ENCODE peak calls at places on chromosomes 2 and 18, in eight cellular contexts. One of them, this sample, is unnamed.

GRCh38 chr2:134206029-134206428 is 47.8 kb upstream of the MGAT5 start:
- DNase-seq in choroid plexus epithelial cell: no peak
- DNase-seq in mammary epithelial cell: no peak
- DNase-seq in Panc1: no peak
- DNase-seq in fibroblast of mammary gland: no peak
- DNase-seq in sigmoid colon: no peak
- DNase-seq in CD8-positive, alpha-beta T cell: no peak
- DNase-seq in fibroblast of the aortic adventitia: no peak
- DNase-seq in this sample: no peak

GRCh38 chr2:151733781-151734672 is at the start of gene NEB:
- DNase-seq in choroid plexus epithelial cell: no peak
- DNase-seq in mammary epithelial cell: no peak
- DNase-seq in Panc1: no peak
- DNase-seq in fibroblast of mammary gland: no peak
- DNase-seq in sigmoid colon: no peak
- DNase-seq in CD8-positive, alpha-beta T cell: no peak
- DNase-seq in fibroblast of the aortic adventitia: no peak
- DNase-seq in this sample: no peak

GRCh38 chr2:43333656-43334144 is 107.3 kb upstream of the ZFP36L2 start:
- DNase-seq in choroid plexus epithelial cell: peak
- DNase-seq in mammary epithelial cell: peak
- DNase-seq in Panc1: no peak
- DNase-seq in fibroblast of mammary gland: peak
- DNase-seq in sigmoid colon: no peak
- DNase-seq in CD8-positive, alpha-beta T cell: no peak
- DNase-seq in fibroblast of the aortic adventitia: peak
- DNase-seq in this sample: peak

GRCh38 chr2:120912101-120912985 is 176.7 kb downstream of the GLI2 start:
- DNase-seq in choroid plexus epithelial cell: peak
- DNase-seq in mammary epithelial cell: no peak
- DNase-seq in Panc1: no peak
- DNase-seq in fibroblast of mammary gland: peak
- DNase-seq in sigmoid colon: no peak
- DNase-seq in CD8-positive, alpha-beta T cell: no peak
- DNase-seq in fibroblast of the aortic adventitia: peak
- DNase-seq in this sample: peak

GRCh38 chr2:16773080-16773713 is 107.6 kb upstream of the CYRIA start:
- DNase-seq in choroid plexus epithelial cell: peak
- DNase-seq in mammary epithelial cell: peak
- DNase-seq in Panc1: peak
- DNase-seq in fibroblast of mammary gland: peak
- DNase-seq in sigmoid colon: no peak
- DNase-seq in CD8-positive, alpha-beta T cell: no peak
- DNase-seq in fibroblast of the aortic adventitia: peak
- DNase-seq in this sample: peak

GRCh38 chr2:235542728-235543125 is 48.9 kb downstream of the AGAP1 start:
- DNase-seq in choroid plexus epithelial cell: no peak
- DNase-seq in mammary epithelial cell: no peak
- DNase-seq in Panc1: no peak
- DNase-seq in fibroblast of mammary gland: no peak
- DNase-seq in sigmoid colon: no peak
- DNase-seq in CD8-positive, alpha-beta T cell: no peak
- DNase-seq in fibroblast of the aortic adventitia: no peak
- DNase-seq in this sample: no peak

GRCh38 chr2:170235860-170236638 is 58.1 kb downstream of the MYO3B start:
- DNase-seq in choroid plexus epithelial cell: peak
- DNase-seq in mammary epithelial cell: peak
- DNase-seq in Panc1: peak
- DNase-seq in fibroblast of mammary gland: peak
- DNase-seq in sigmoid colon: no peak
- DNase-seq in CD8-positive, alpha-beta T cell: no peak
- DNase-seq in fibroblast of the aortic adventitia: peak
- DNase-seq in this sample: peak

GRCh38 chr2:108351889-108352288 is 25.9 kb upstream of the SULT1C4 start:
- DNase-seq in choroid plexus epithelial cell: peak
- DNase-seq in mammary epithelial cell: no peak
- DNase-seq in Panc1: no peak
- DNase-seq in fibroblast of mammary gland: peak
- DNase-seq in sigmoid colon: no peak
- DNase-seq in CD8-positive, alpha-beta T cell: no peak
- DNase-seq in fibroblast of the aortic adventitia: peak
- DNase-seq in this sample: peak

GRCh38 chr2:38343212-38343611 is 33.9 kb downstream of the ATL2 start:
- DNase-seq in choroid plexus epithelial cell: no peak
- DNase-seq in mammary epithelial cell: no peak
- DNase-seq in Panc1: no peak
- DNase-seq in fibroblast of mammary gland: no peak
- DNase-seq in sigmoid colon: no peak
- DNase-seq in CD8-positive, alpha-beta T cell: no peak
- DNase-seq in fibroblast of the aortic adventitia: no peak
- DNase-seq in this sample: no peak

GRCh38 chr2:129879614-129880180 is 99.8 kb upstream of the RAB6C start:
- DNase-seq in choroid plexus epithelial cell: no peak
- DNase-seq in mammary epithelial cell: no peak
- DNase-seq in Panc1: no peak
- DNase-seq in fibroblast of mammary gland: no peak
- DNase-seq in sigmoid colon: no peak
- DNase-seq in CD8-positive, alpha-beta T cell: no peak
- DNase-seq in fibroblast of the aortic adventitia: no peak
- DNase-seq in this sample: no peak

GRCh38 chr18:3624818-3625716 is 175.1 kb downstream of the TGIF1 start:
- DNase-seq in choroid plexus epithelial cell: peak
- DNase-seq in mammary epithelial cell: peak
- DNase-seq in Panc1: no peak
- DNase-seq in fibroblast of mammary gland: peak
- DNase-seq in sigmoid colon: peak
- DNase-seq in CD8-positive, alpha-beta T cell: no peak
- DNase-seq in fibroblast of the aortic adventitia: peak
- DNase-seq in this sample: peak

GRCh38 chr2:43484323-43484930 is 111.4 kb downstream of the THADA start:
- DNase-seq in choroid plexus epithelial cell: peak
- DNase-seq in mammary epithelial cell: peak
- DNase-seq in Panc1: peak
- DNase-seq in fibroblast of mammary gland: peak
- DNase-seq in sigmoid colon: no peak
- DNase-seq in CD8-positive, alpha-beta T cell: no peak
- DNase-seq in fibroblast of the aortic adventitia: peak
- DNase-seq in this sample: peak

GRCh38 chr2:195666113-195666712 is 9.2 kb downstream of the SLC39A10 start:
- DNase-seq in choroid plexus epithelial cell: no peak
- DNase-seq in mammary epithelial cell: no peak
- DNase-seq in Panc1: no peak
- DNase-seq in fibroblast of mammary gland: no peak
- DNase-seq in sigmoid colon: no peak
- DNase-seq in CD8-positive, alpha-beta T cell: no peak
- DNase-seq in fibroblast of the aortic adventitia: no peak
- DNase-seq in this sample: no peak

GRCh38 chr2:37459095-37459981 is 114.9 kb downstream of the QPCT start:
- DNase-seq in choroid plexus epithelial cell: peak
- DNase-seq in mammary epithelial cell: peak
- DNase-seq in Panc1: peak
- DNase-seq in fibroblast of mammary gland: peak
- DNase-seq in sigmoid colon: no peak
- DNase-seq in CD8-positive, alpha-beta T cell: no peak
- DNase-seq in fibroblast of the aortic adventitia: peak
- DNase-seq in this sample: peak

DNA sequence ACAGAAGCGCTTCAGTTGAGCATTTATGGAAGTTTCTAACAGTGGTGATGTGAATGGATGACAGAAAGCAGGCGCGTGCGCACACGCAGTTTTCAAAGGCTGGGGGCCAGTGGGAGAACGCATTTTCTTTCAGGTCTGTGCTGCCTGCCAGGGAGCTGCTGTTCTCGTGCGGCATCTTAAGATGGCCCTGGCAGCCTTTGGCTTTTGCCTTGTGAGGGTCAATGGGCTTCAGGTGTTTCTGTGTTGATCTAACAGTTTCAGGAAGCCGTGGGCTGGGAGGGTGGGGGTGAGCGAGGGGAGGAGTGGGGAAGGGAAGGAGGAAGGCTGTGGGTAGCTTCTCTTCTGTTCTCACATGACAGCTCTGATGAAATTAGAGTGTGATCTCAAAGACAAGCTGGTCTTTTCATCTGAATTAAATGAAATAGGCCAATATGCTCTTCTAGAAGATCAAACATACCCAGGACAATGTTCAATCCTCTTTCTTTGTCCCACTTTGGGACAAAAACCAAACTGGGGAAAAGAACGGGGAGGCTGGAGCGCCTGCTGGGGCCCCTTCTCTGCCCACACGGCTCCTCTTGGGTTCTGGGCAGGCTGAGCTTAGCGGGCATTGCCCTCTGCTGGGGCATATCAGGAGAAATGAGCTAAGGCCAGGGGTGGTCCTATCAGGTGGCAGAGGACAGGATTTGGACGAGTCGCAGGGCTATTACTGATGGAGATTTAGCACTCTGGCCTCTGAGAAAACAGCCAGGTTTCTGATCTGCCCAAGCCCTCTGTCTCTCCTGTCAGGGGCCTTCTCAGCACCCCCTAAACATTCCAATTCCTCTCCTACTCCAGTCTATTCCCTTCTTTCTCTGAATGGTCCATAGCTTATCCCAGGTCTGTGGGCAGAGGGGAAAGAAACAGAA is 126.2 kb upstream of the LGALSL start:
- DNase-seq in choroid plexus epithelial cell: peak
- DNase-seq in mammary epithelial cell: no peak
- DNase-seq in Panc1: no peak
- DNase-seq in fibroblast of mammary gland: peak
- DNase-seq in sigmoid colon: peak
- DNase-seq in CD8-positive, alpha-beta T cell: peak
- DNase-seq in fibroblast of the aortic adventitia: no peak
- DNase-seq in this sample: peak
- H3K4me3 ChIP-seq in choroid plexus epithelial cell: peak
- H3K4me3 ChIP-seq in mammary epithelial cell: no peak
- H3K4me3 ChIP-seq in Panc1: no peak
- H3K4me3 ChIP-seq in fibroblast of mammary gland: no peak
- H3K4me3 ChIP-seq in sigmoid colon: peak
- H3K4me3 ChIP-seq in CD8-positive, alpha-beta T cell: peak
- H3K4me3 ChIP-seq in fibroblast of the aortic adventitia: no peak
- H3K4me3 ChIP-seq in this sample: no peak

DNA sequence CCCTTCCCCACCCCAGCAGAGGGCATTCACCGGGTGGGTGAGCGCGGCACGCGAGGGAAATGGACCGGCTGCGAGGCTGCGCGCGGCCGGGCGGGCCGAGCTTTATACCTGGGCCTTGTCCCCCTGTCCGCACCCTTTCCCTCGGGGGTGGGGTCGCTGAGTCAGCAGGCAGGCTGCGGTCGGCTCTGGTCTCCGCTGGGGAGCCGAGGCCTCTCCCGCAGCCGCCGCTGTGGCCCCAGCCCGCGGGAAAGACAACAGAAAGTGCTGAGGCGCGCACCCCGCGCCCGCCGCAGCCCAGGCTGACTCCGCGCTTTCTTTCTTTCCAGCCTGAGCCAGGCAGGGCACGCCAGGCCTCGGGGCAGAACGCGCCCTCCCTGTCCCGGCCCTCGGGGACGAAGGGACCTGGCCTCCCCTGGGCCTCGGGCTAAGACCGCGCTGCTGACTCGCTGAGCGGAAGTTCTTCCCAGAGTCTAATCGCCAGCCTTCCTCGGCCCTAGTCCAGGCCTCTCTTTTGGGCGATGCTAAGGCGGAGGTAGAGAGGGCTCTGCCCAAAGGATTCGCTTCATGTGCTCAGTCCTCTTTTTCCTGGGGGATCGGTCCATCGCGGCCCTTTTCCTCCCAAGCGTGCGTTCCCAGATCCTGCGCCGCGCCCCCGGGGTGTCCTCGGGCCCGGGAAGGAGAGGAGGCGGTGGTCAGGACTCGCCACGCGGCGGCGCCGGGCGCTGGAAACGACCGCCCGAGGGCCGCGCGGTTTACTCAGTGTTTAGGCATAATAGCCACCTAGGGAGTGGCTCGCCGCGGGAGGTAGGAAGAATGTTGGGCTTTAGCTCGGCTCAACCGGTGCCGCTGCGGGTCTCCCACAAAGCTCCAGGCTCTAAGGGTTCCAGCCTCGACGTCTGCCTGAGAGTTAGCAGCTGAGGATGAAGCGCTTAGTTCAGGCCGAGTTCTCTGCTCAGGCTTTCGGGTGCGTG is at the start of gene CRYBA2:
- DNase-seq in choroid plexus epithelial cell: peak
- DNase-seq in mammary epithelial cell: no peak
- DNase-seq in Panc1: no peak
- DNase-seq in fibroblast of mammary gland: no peak
- DNase-seq in sigmoid colon: no peak
- DNase-seq in CD8-positive, alpha-beta T cell: no peak
- DNase-seq in fibroblast of the aortic adventitia: no peak
- DNase-seq in this sample: peak
- TF ChIP-seq CTCF in choroid plexus epithelial cell: no peak
- TF ChIP-seq CTCF in mammary epithelial cell: no peak
- TF ChIP-seq CTCF in Panc1: no peak
- TF ChIP-seq CTCF in fibroblast of mammary gland: no peak
- TF ChIP-seq CTCF in sigmoid colon: no peak
- TF ChIP-seq CTCF in CD8-positive, alpha-beta T cell: no peak
- TF ChIP-seq CTCF in fibroblast of the aortic adventitia: no peak
- TF ChIP-seq CTCF in this sample: no peak

DNA sequence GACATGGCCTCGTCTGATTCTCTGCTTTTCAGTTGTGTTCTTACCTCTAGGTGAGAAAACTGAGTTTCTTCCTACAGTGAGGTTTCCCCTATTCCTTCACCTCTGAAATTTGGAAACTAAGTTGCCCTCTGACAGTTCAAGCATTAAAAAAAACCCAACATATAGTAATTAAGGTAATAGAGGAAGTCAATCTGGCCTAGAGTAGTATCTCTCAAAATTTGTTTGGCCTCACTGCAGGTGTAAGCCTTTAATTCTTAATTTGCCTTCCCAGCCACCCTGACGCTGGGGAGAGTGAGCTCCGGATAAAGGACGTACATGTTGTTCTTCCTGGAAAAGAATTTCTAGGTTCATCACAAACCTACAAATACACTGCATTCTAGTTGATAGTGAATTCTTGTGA is 1.4 kb downstream of the CAD start:
- DNase-seq in choroid plexus epithelial cell: no peak
- DNase-seq in mammary epithelial cell: no peak
- DNase-seq in Panc1: no peak
- DNase-seq in fibroblast of mammary gland: no peak
- DNase-seq in sigmoid colon: peak
- DNase-seq in CD8-positive, alpha-beta T cell: no peak
- DNase-seq in fibroblast of the aortic adventitia: no peak
- DNase-seq in this sample: no peak
- H3K4me3 ChIP-seq in choroid plexus epithelial cell: no peak
- H3K4me3 ChIP-seq in mammary epithelial cell: no peak
- H3K4me3 ChIP-seq in Panc1: peak
- H3K4me3 ChIP-seq in fibroblast of mammary gland: peak
- H3K4me3 ChIP-seq in sigmoid colon: no peak
- H3K4me3 ChIP-seq in CD8-positive, alpha-beta T cell: no peak
- H3K4me3 ChIP-seq in fibroblast of the aortic adventitia: peak
- H3K4me3 ChIP-seq in this sample: no peak

DNA sequence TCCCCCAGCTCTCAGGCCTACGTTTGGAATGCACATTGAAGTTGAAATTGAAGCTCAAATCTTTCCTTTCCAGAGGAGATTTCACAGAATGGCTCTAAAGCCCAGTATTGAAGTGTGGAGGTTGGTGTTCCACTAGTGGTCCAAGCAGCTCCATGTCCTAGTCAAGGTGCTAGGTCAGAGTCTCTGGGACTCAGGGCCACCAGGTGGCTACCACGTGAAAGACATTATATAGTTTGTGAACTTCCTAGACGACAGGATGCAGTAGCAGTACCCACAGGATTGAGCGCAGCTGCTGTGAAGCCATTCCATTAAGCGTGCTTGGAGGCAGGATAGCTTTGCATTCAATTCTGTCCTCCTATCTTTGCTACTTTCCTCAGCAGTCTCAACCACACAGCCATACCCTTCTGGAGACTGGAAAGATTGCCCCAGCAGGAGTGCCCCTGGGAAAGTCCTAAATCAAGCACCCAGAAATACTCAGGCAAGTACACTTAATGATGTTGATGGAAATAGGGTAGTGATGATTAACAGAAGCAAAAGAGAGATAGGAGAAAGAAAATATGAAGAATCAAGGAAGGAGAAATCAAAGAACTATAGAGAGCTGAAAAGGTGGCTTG is 4.7 kb upstream of the TGFA start:
- DNase-seq in choroid plexus epithelial cell: no peak
- DNase-seq in mammary epithelial cell: no peak
- DNase-seq in Panc1: no peak
- DNase-seq in fibroblast of mammary gland: no peak
- DNase-seq in sigmoid colon: no peak
- DNase-seq in CD8-positive, alpha-beta T cell: no peak
- DNase-seq in fibroblast of the aortic adventitia: no peak
- DNase-seq in this sample: no peak
- TF ChIP-seq CTCF in choroid plexus epithelial cell: no peak
- TF ChIP-seq CTCF in mammary epithelial cell: no peak
- TF ChIP-seq CTCF in Panc1: no peak
- TF ChIP-seq CTCF in fibroblast of mammary gland: no peak
- TF ChIP-seq CTCF in sigmoid colon: no peak
- TF ChIP-seq CTCF in CD8-positive, alpha-beta T cell: no peak
- TF ChIP-seq CTCF in fibroblast of the aortic adventitia: no peak
- TF ChIP-seq CTCF in this sample: no peak